ENCODE peak calls at places on chromosomes 13 and 19, in nine cellular contexts. C is sigmoid colon, Z is GM12891, R is tibial nerve, T is uterus, B is Peyer's patch, H is IMR-90, V is A549, K is transverse colon. D is an unnamed sample.
A peak's percentile ranks its signal among the peaks of the same experiment; 100 is the strongest.

GRCh38 chr13:99911965-99912566 is 59.5 kb downstream of the ZIC5 start:
- DNase-seq in C (no peak), Z (no peak), R (no peak), T (no peak), B (no peak), H (no peak), V (no peak), K (no peak), D (no peak)

GRCh38 chr13:108594153-108594552 is 35.3 kb upstream of the MYO16 start:
- DNase-seq in C (no peak), Z (no peak), R (no peak), T (no peak), B (no peak), H (no peak), V (no peak), K (no peak), D (no peak)

GRCh38 chr13:32134991-32135390 is 103.4 kb downstream of the FRY start:
- DNase-seq in C (no peak), Z (no peak), R (no peak), T (no peak), B (no peak), H (no peak), V (no peak), K (no peak), D (no peak)

GRCh38 chr19:907183-907853 is 5.7 kb downstream of the R3HDM4 start:
- DNase-seq in C (no peak), Z (no peak), R (no peak), T (no peak), B (no peak), H (no peak), V (no peak), K (no peak), D (no peak)

GRCh38 chr19:57934820-57935665 is at the start of gene ZNF418:
- DNase-seq in C (peak; percentile 75), Z (no peak), R (peak; percentile 37), T (peak; percentile 50), B (peak; percentile 51), H (peak; percentile 84), V (peak; percentile 19), K (peak; percentile 24), D (no peak)

GRCh38 chr19:28435551-28436261 is 777.2 kb downstream of the UQCRFS1 start:
- DNase-seq in C (no peak), Z (no peak), R (peak; percentile 8), T (no peak), B (no peak), H (no peak), V (no peak), K (no peak), D (no peak)

GRCh38 chr13:113862766-113863510 is 938 bp downstream of the GAS6 start:
- DNase-seq in C (no peak), Z (peak; percentile 72), R (no peak), T (peak; percentile 59), B (peak; percentile 77), H (no peak), V (peak; percentile 32), K (peak; percentile 76), D (no peak)

GRCh38 chr13:112781881-112782361 is 92.1 kb downstream of the ATP11A start:
- DNase-seq in C (peak; percentile 78), Z (no peak), R (no peak), T (no peak), B (no peak), H (no peak), V (no peak), K (no peak), D (no peak)

GRCh38 chr13:46354143-46355087 is 32.6 kb downstream of the RUBCNL start:
- DNase-seq in C (no peak), Z (no peak), R (no peak), T (no peak), B (no peak), H (peak; percentile 88), V (peak; percentile 50), K (no peak), D (peak; percentile 38)

DNA sequence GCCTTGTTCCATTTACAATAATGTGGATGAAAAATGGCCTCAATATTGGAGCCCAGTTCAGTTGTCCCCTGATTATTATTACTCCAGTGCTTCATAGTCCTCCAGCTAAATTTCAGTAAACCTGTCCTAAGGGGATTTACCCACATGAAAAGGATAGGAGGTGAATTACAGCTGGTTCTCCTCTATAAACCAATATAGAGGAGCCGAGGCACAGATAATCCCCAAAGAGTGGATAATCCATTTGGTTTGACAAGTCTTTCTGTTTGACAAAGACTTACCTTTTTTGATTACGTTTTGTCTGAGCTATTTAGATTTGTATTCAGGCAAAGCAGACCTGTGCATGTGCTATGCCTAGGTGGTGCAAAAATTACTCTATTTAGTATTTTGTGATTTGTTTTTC is 2.7 kb downstream of the CNMD start:
- DNase-seq in C (no peak), Z (no peak), R (no peak), T (no peak), B (no peak), H (no peak), V (no peak), K (no peak), D (no peak)
- TF ChIP-seq POLR2A in C (no peak), Z (no peak), R (no peak), T (no peak), B (no peak), H (no peak), V (no peak), K (no peak), D (no peak)

GRCh38 chr19:3405261-3405653 is 38.9 kb downstream of the NFIC start:
- DNase-seq in C (no peak), Z (no peak), R (no peak), T (no peak), B (no peak), H (no peak), V (no peak), K (no peak), D (no peak)

GRCh38 chr19:3408996-3409345 is 42.6 kb downstream of the NFIC start:
- DNase-seq in C (no peak), Z (no peak), R (no peak), T (no peak), B (no peak), H (no peak), V (no peak), K (no peak), D (no peak)

GRCh38 chr19:3406571-3407111 is 40.3 kb downstream of the NFIC start:
- DNase-seq in C (no peak), Z (no peak), R (no peak), T (no peak), B (no peak), H (no peak), V (no peak), K (no peak), D (no peak)

GRCh38 chr19:3409346-3410064 is 43.1 kb downstream of the NFIC start:
- DNase-seq in C (peak; percentile 98), Z (no peak), R (peak; percentile 61), T (peak; percentile 65), B (no peak), H (no peak), V (no peak), K (peak; percentile 60), D (no peak)

DNA sequence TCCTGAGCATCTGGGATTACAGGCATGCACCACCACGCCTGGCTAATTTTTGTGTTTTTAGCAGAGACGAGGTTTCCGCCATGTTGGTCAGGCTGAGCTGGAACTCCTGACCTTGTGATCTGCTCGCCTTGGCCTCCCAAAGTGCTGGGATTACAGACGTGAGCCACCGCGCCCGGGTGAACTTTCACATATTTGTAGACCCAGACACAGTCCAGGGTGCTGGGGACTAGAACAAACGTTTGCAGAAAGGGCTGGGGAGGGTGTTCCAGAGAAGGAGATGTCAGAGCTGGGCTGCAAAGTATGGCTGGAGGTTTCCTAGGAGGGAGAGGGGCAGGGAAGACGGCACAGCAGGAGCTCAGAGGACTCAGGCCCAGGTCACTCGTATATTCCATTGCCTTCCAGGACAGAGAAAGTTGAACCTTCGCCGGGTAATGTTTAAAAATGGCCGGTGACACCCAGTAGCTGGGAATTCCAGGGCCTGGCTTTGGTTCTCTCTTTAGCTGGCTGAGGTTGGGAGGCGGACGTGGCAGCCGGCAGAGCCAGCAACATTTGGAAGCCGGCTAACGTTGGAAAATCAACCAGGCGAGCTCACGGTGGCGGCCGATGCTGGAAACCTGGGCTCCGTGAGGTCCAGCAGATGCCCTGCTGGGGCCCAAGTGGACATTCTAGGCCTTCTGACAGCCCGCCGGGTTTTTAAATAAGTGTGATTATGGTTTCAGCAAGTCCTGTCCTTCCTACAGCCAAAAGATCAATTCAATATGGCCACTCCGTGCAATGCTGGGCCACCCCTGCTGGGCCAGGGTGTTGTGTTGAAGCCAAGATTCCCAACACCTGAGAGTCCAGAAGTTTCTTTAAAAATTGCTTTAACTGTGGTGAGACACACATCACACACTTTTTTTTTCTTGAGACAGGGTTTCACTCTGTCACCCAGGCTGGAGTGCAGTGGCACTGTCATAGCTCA is 41.5 kb downstream of the NFIC start:
- DNase-seq in C (peak; percentile 88), Z (no peak), R (peak; percentile 43), T (peak; percentile 63), B (no peak), H (no peak), V (no peak), K (no peak), D (no peak)
- TF ChIP-seq POLR2A in C (no peak), Z (no peak), R (no peak), T (no peak), B (no peak), H (no peak), V (no peak), K (peak; percentile 17), D (no peak)

GRCh38 chr19:11359421-11359820 is 4.2 kb downstream of the PLPPR2 start:
- DNase-seq in C (no peak), Z (no peak), R (no peak), T (no peak), B (no peak), H (no peak), V (no peak), K (no peak), D (no peak)

GRCh38 chr19:11361037-11361770 is 6.0 kb downstream of the PLPPR2 start:
- DNase-seq in C (no peak), Z (no peak), R (no peak), T (no peak), B (peak; percentile 89), H (no peak), V (no peak), K (peak; percentile 92), D (no peak)

GRCh38 chr19:11356074-11356397 is 804 bp downstream of the PLPPR2 start:
- DNase-seq in C (no peak), Z (no peak), R (no peak), T (no peak), B (no peak), H (no peak), V (no peak), K (no peak), D (no peak)

GRCh38 chr19:11356676-11357550 is 1.7 kb downstream of the PLPPR2 start:
- DNase-seq in C (no peak), Z (no peak), R (no peak), T (no peak), B (no peak), H (no peak), V (no peak), K (no peak), D (no peak)

GRCh38 chr19:11355160-11356073 is at the start of gene PLPPR2:
- DNase-seq in C (peak; percentile 97), Z (peak; percentile 66), R (peak; percentile 97), T (peak; percentile 96), B (peak; percentile 89), H (peak; percentile 81), V (peak; percentile 56), K (peak; percentile 93), D (peak; percentile 81)
- TF ChIP-seq POLR2A in C (peak; percentile 22), Z (no peak), R (peak; percentile 35), T (peak; percentile 78), B (peak; percentile 21), H (peak; percentile 84), V (peak; percentile 56), K (peak; percentile 31), D (peak; percentile 89)

DNA sequence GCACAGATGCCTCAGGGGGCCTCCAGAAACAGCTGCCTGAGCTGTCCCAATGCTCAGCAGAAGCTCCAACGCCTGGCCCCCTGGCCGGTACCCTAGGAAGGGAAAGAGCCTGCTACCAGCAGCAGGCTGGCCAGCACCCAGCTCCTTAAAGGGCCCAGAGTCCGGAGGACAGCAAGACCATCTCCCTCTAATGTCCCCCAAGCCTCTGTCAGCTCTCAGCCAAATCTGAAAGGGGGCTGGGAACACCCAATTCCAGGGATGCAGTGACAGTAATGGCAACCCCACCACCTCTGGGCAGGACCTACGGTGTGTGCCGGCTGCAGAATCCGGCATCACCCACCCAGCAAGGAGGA is 4.2 kb downstream of the PPP6R1 start:
- DNase-seq in C (no peak), Z (no peak), R (no peak), T (no peak), B (no peak), H (no peak), V (no peak), K (no peak), D (no peak)
- TF ChIP-seq POLR2A in C (no peak), Z (peak; percentile 2), R (no peak), T (no peak), B (no peak), H (no peak), V (no peak), K (no peak), D (no peak)

D was measured in H54.